ENCODE peak calls at places on chromosome 22, in seven cellular contexts. U is activated CD4-positive, alpha-beta T cell treated with anti-CD3 and anti-CD28 coated beads for 4 hours; V is heart left ventricle; M is naive thymus-derived CD4-positive, alpha-beta T cell; P is uterus; F is Caki2; O is GM04504. A is an unnamed sample.

GRCh38 chr22:17098379-17098819 is 13.6 kb downstream of the IL17RA start:
- DNase-seq in M (peak), U (no peak), O (no peak), V (no peak), P (no peak), F (no peak), A (peak)

GRCh38 chr22:22486132-22486899 is 22.2 kb downstream of the ZNF280B start:
- DNase-seq in M (no peak), O (no peak), V (no peak), U (no peak), F (no peak), P (no peak), A (no peak)

GRCh38 chr22:19687561-19688300 is 26.6 kb upstream of the SEPTIN5 start:
- DNase-seq in M (no peak), O (no peak), F (no peak), P (no peak), V (no peak), U (no peak), A (no peak)

GRCh38 chr22:30286813-30287625 is 2.3 kb downstream of the CASTOR1 start:
- DNase-seq in V (peak), F (peak), P (peak), O (no peak), U (peak), M (peak), A (peak)

GRCh38 chr22:20111045-20111688 is 4.7 kb upstream of the RANBP1 start:
- DNase-seq in M (peak), U (no peak), P (no peak), F (peak), V (no peak), O (no peak), A (peak)

GRCh38 chr22:49527611-49528419 is 299.9 kb downstream of the BRD1 start:
- DNase-seq in V (no peak), M (no peak), F (no peak), P (no peak), U (no peak), O (no peak), A (no peak)

GRCh38 chr22:36471341-36471821 is 10.1 kb downstream of the TXN2 start:
- DNase-seq in M (no peak), F (no peak), P (no peak), O (no peak), U (no peak), V (no peak), A (no peak)

GRCh38 chr22:46812034-46812605 is 49.7 kb downstream of the TBC1D22A start:
- DNase-seq in U (no peak), V (no peak), F (no peak), M (no peak), O (no peak), P (no peak), A (no peak)

GRCh38 chr22:38432264-38432663 is 22.7 kb downstream of the KCNJ4 start:
- DNase-seq in O (no peak), F (no peak), V (no peak), P (no peak), U (no peak), M (no peak), A (no peak)

GRCh38 chr22:50714150-50714549 is 23.9 kb upstream of the ACR start:
- DNase-seq in V (no peak), O (no peak), F (no peak), U (no peak), P (no peak), M (no peak), A (no peak)

GRCh38 chr22:35426801-35427140 is 26.8 kb downstream of the MCM5 start:
- DNase-seq in F (no peak), U (no peak), M (no peak), O (no peak), P (no peak), V (no peak), A (no peak)

GRCh38 chr22:23119492-23120414 is 22.0 kb downstream of the RSPH14 start:
- DNase-seq in V (no peak), P (no peak), F (no peak), M (peak), U (peak), O (no peak), A (peak)

GRCh38 chr22:43921361-43921760 is 2.2 kb upstream of the PNPLA3 start:
- DNase-seq in O (peak), P (no peak), F (peak), V (no peak), U (no peak), M (no peak), A (no peak)

GRCh38 chr22:47558828-47559700 is 796.6 kb downstream of the TBC1D22A start:
- DNase-seq in F (no peak), O (no peak), P (no peak), V (no peak), M (no peak), U (no peak), A (no peak)

GRCh38 chr22:37809672-37810333 is 2.1 kb downstream of the GCAT start:
- DNase-seq in O (no peak), M (no peak), U (no peak), F (no peak), P (no peak), V (no peak), A (no peak)

GRCh38 chr22:45903355-45904149 is 73.4 kb downstream of the WNT7B start:
- DNase-seq in O (no peak), U (no peak), V (no peak), P (no peak), F (peak), M (no peak), A (no peak)

GRCh38 chr22:25453058-25453457 is 111.4 kb upstream of the GRK3 start:
- DNase-seq in O (no peak), U (no peak), V (no peak), M (no peak), P (no peak), F (no peak), A (no peak)

GRCh38 chr22:41116342-41116741 is 23.9 kb downstream of the EP300 start:
- DNase-seq in V (no peak), U (no peak), O (no peak), F (no peak), P (no peak), M (no peak), A (no peak)

GRCh38 chr22:42154293-42154692 is 23.7 kb upstream of the CYP2D6 start:
- DNase-seq in P (no peak), M (no peak), V (no peak), O (no peak), U (no peak), F (no peak), A (no peak)